ENCODE peak calls at places on chromosomes 11 and 22, in four cellular contexts. K is glutamatergic neuron, U is AG10803, T is coronary artery. N is an unnamed sample.

GRCh38 chr11:44408141-44408540 is 98.2 kb upstream of the ALX4 start:
- DNase-seq in K (no peak), U (no peak), T (no peak), N (no peak)

GRCh38 chr11:110196241-110196754 is 100.1 kb downstream of the RDX start:
- DNase-seq in K (no peak), U (peak), T (no peak), N (no peak)

GRCh38 chr11:57321996-57322880 is 2.5 kb downstream of the TNKS1BP1 start:
- DNase-seq in K (peak), U (peak), T (peak), N (peak)

GRCh38 chr11:11534981-11535380 is 86.8 kb downstream of the GALNT18 start:
- DNase-seq in K (no peak), U (no peak), T (no peak), N (no peak)

GRCh38 chr11:33222052-33222451 is 35.1 kb upstream of the HIPK3 start:
- DNase-seq in K (no peak), U (no peak), T (no peak), N (no peak)

GRCh38 chr11:68533945-68534344 is 73.4 kb downstream of the PPP6R3 start:
- DNase-seq in K (no peak), U (no peak), T (no peak), N (no peak)

GRCh38 chr11:94504689-94505293 is 7.5 kb upstream of the C11orf97 start:
- DNase-seq in K (no peak), U (peak), T (no peak), N (no peak)

GRCh38 chr11:86484795-86485166 is 110.1 kb downstream of the CCDC81 start:
- DNase-seq in K (no peak), U (peak), T (peak), N (no peak)

GRCh38 chr22:30609260-30610185 is 2.5 kb downstream of the TCN2 start:
- DNase-seq in K (no peak), U (peak), T (no peak), N (no peak)

GRCh38 chr11:30326114-30326783 is 3.3 kb downstream of the ARL14EP start:
- DNase-seq in K (no peak), U (peak), T (no peak), N (no peak)

GRCh38 chr11:68383976-68384501 is 71.6 kb downstream of the LRP5 start:
- DNase-seq in K (peak), U (peak), T (no peak), N (no peak)

GRCh38 chr11:67452141-67452952 is at the start of gene GPR152:
- DNase-seq in K (no peak), U (no peak), T (no peak), N (no peak)

GRCh38 chr22:27903805-27904473 is 15.1 kb downstream of the PITPNB start:
- DNase-seq in K (no peak), U (no peak), T (no peak), N (no peak)

GRCh38 chr22:50218996-50219727 is 18.4 kb downstream of the SELENOO start:
- DNase-seq in K (no peak), U (peak), T (no peak), N (no peak)

GRCh38 chr22:37462983-37463382 is 23.2 kb downstream of the MFNG start:
- DNase-seq in K (no peak), U (peak), T (no peak), N (no peak)

GRCh38 chr11:128620306-128621175 is 33.2 kb upstream of the ETS1 start:
- DNase-seq in K (no peak), U (peak), T (no peak), N (no peak)

GRCh38 chr11:118294053-118294452 is 10.5 kb upstream of the CD3E start:
- DNase-seq in K (no peak), U (no peak), T (no peak), N (no peak)

GRCh38 chr11:118291453-118291852 is 13.1 kb upstream of the CD3E start:
- DNase-seq in K (no peak), U (no peak), T (no peak), N (no peak)

GRCh38 chr11:118295199-118295598 is 9.3 kb upstream of the CD3E start:
- DNase-seq in K (no peak), U (no peak), T (no peak), N (no peak)

GRCh38 chr11:118290923-118291322 is 13.6 kb upstream of the CD3E start:
- DNase-seq in K (no peak), U (no peak), T (no peak), N (no peak)

DNA sequence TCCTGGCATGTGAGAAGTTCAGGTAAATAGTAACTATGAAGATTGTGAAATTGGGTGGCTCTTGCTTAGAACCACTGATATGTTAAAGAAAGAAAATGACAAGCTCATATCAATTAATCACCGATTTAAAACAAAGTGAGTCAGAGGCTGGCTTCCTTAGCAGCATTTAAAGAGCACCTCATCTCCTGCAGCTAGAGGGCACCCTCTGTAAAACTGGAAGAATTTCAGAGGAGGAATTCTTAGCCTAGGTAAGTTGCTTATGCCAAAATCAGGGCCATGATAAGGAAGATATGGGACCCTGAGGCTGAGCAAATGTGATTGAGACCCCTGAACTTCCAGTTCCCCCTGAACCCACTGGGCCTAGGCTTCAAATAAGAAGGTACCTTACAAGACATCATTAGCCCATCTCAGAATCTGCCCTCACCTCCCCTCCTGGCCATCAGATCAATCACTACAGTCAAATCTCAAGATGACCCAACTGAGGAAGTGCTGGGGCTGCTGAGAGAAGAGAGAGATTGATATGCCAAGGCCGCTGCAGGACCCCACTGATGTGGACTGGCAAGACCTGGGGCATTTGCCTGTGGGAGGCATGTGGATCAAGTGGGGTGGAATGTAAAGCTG is 8.6 kb upstream of the CD3E start:
- DNase-seq in K (no peak), U (peak), T (no peak), N (no peak)
- TF ChIP-seq CTCF in K (no peak), U (peak), T (no peak), N (peak)

DNA sequence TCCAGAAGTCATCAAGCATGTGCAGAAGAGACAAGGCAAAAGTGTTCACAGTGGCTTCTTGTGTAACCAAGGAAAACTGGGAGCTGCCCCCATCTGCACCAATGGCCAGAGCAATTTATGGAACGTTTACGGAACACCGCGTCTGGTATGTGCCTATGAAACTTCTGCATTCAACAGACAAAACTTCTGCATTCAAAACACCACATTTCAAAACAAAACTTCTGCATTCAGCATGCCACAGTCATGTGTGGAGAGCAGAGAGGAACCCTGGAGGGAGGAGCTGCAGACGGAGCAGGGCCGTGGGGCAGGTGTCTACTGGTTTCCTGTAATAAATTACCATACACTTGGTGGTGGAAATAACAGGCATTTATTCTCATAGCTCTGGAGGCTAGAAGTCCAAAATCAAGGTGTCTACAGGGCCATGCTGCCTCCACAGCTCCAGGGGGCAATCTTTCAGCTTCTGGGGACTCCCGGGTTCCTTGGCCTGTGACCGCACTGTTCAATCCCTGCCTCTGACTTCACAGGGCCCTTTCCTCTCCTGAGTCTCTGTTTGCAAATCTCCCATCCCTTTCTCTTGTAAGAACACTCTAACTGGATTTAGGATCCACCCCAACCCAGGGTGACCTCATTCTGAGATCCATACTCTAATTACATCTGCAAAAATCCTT is 32.2 kb downstream of the RPL3 start:
- DNase-seq in K (no peak), U (peak), T (no peak), N (no peak)
- TF ChIP-seq CTCF in K (no peak), U (no peak), T (no peak), N (no peak)

GRCh38 chr11:62898027-62898426 is 17.3 kb downstream of the SLC3A2 start:
- DNase-seq in K (no peak), U (no peak), T (no peak), N (no peak)
- TF ChIP-seq CTCF in K (no peak), U (no peak), T (no peak), N (no peak)

GRCh38 chr11:92854952-92855351 is 114.5 kb upstream of the MTNR1B start:
- DNase-seq in K (no peak), U (no peak), T (no peak), N (no peak)
- TF ChIP-seq CTCF in K (no peak), U (no peak), T (no peak), N (no peak)

GRCh38 chr11:69887841-69888670 is 68.8 kb upstream of the FGF3 start:
- DNase-seq in K (peak), U (no peak), T (no peak), N (no peak)

GRCh38 chr11:69890476-69890875 is 71.3 kb upstream of the FGF3 start:
- DNase-seq in K (peak), U (no peak), T (no peak), N (no peak)

GRCh38 chr11:69887330-69887729 is 68.1 kb upstream of the FGF3 start:
- DNase-seq in K (no peak), U (no peak), T (no peak), N (no peak)

GRCh38 chr11:69889400-69890372 is 70.5 kb upstream of the FGF3 start:
- DNase-seq in K (peak), U (no peak), T (no peak), N (no peak)

GRCh38 chr11:69888671-69889076 is 69.5 kb upstream of the FGF3 start:
- DNase-seq in K (peak), U (peak), T (no peak), N (no peak)
- TF ChIP-seq CTCF in K (peak), U (peak), T (peak), N (peak)

DNA sequence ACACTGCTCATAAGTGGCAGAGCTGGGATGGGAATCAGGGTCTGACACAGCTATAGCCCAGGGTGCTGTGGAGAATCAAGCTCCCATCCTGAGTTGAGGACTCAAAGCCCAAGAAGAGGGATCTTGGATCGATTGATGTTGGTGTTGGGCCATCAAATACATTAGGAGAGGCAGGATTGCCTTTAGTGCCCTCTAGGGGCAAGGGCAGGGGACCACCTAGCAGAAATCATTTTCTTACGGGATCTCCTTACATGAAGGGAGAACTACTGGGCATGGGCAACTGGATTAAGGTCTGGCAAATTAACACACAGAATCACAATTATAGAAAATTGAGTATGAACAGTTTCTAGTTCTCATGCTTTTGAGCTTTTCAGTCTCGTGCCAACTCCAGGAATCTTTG is 24.9 kb upstream of the EMSY start:
- DNase-seq in K (no peak), U (no peak), T (no peak), N (no peak)
- TF ChIP-seq CTCF in K (peak), U (peak), T (no peak), N (no peak)

DNA sequence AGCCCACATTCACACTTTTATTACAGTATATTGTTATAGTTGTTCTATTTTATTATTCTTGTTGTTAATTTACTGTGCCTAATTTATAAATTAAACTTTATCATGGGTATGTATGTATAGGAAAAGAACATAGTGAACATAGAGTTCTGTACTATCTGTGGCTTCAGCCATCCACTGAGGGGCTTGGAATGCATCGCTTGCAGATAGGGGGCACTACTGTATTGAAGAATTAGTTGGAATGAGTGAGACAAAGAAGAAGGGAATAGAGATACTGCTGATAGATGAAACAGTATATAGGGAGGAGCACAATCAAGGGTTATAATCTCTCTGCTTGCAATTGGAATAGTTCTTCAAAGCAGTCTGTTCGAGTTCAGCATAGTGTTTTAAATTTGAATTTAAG is 432.2 kb downstream of the RAB38 start:
- DNase-seq in K (no peak), U (no peak), T (no peak), N (no peak)
- TF ChIP-seq CTCF in K (no peak), U (no peak), T (no peak), N (no peak)

N was measured in vagina.